ENCODE peak calls at places on chromosomes 11 and 22, in five cellular contexts. C is MM.1S; X is CD8-positive, alpha-beta memory T cell; J is neural progenitor cell; Q is ovary. Y is an unnamed sample. For H3K9me3 and H3K27me3, the result is how much of the 10 kb centered on the place peaks cover.

GRCh38 chr11:2366271-2366670 is 10.8 kb upstream of the CD81 start:
- DNase-seq in C (no peak), X (no peak), J (no peak), Q (no peak), Y (peak)

GRCh38 chr11:10255388-10256125 is 38.5 kb downstream of the SBF2 start:
- DNase-seq in C (no peak), X (no peak), J (no peak), Q (no peak), Y (no peak)

GRCh38 chr22:40128989-40129388 is 48.7 kb upstream of the TNRC6B start:
- DNase-seq in C (peak), X (no peak), J (no peak), Q (no peak), Y (no peak)

GRCh38 chr22:42967933-42968332 is 47.0 kb downstream of the PACSIN2 start:
- DNase-seq in C (no peak), X (no peak), J (no peak), Q (no peak), Y (no peak)

GRCh38 chr11:1695548-1696108 is 1.4 kb upstream of the KRTAP5-6 start:
- DNase-seq in C (no peak), X (no peak), J (no peak), Q (no peak), Y (no peak)

GRCh38 chr22:27210111-27210739 is 552.8 kb downstream of the MIAT start:
- DNase-seq in C (no peak), X (no peak), J (no peak), Q (no peak), Y (no peak)

GRCh38 chr11:111730871-111731591 is 35.2 kb downstream of the PPP2R1B start:
- DNase-seq in C (no peak), X (no peak), J (no peak), Q (peak), Y (peak)

GRCh38 chr11:37908224-37908558 is 1310.2 kb upstream of the RAG2 start:
- DNase-seq in C (no peak), X (no peak), J (no peak), Q (peak), Y (no peak)

GRCh38 chr11:102360681-102361080 is 13.7 kb downstream of the BIRC2 start:
- DNase-seq in C (no peak), X (peak), J (no peak), Q (no peak), Y (no peak)

GRCh38 chr11:113274708-113275582 is 39.4 kb upstream of the TTC12 start:
- DNase-seq in C (no peak), X (no peak), J (peak), Q (no peak), Y (no peak)

GRCh38 chr11:94809251-94809650 is 41.1 kb downstream of the AMOTL1 start:
- DNase-seq in C (no peak), X (no peak), J (no peak), Q (no peak), Y (no peak)

GRCh38 chr11:45556851-45557707 is 108.3 kb downstream of the CHST1 start:
- DNase-seq in C (no peak), X (no peak), J (no peak), Q (no peak), Y (no peak)

GRCh38 chr22:41589601-41590365 is at the start of gene PMM1:
- DNase-seq in C (peak), X (peak), J (peak), Q (peak), Y (peak)

GRCh38 chr11:5307256-5308019 is 5.7 kb upstream of the OR51B4 start:
- DNase-seq in C (no peak), X (no peak), J (no peak), Q (no peak), Y (no peak)

GRCh38 chr11:126146454-126147192 is 64.8 kb downstream of the RPUSD4 start:
- DNase-seq in C (no peak), X (no peak), J (peak), Q (peak), Y (peak)

GRCh38 chr22:28980326-28980725 is 81.3 kb downstream of the C22orf31 start:
- DNase-seq in C (no peak), X (no peak), J (no peak), Q (no peak), Y (no peak)

GRCh38 chr11:113201055-113201818 is 113.1 kb upstream of the TTC12 start:
- DNase-seq in C (no peak), X (no peak), J (peak), Q (no peak), Y (no peak)

GRCh38 chr11:78221396-78222315 is 32.9 kb downstream of the USP35 start:
- DNase-seq in C (no peak), X (no peak), J (no peak), Q (no peak), Y (no peak)

GRCh38 chr11:72783144-72783910 is 10.5 kb downstream of the STARD10 start:
- DNase-seq in C (no peak), X (no peak), J (peak), Q (no peak), Y (no peak)

GRCh38 chr11:79768343-79768742 is 327.5 kb upstream of the TENM4 start:
- DNase-seq in C (no peak), X (no peak), J (no peak), Q (peak), Y (peak)

GRCh38 chr22:38866399-38867123 is 5.5 kb downstream of the CBX6 start:
- DNase-seq in C (no peak), X (no peak), J (peak), Q (no peak), Y (no peak)

GRCh38 chr11:95269402-95269801 is 38.4 kb upstream of the SESN3 start:
- DNase-seq in C (no peak), X (no peak), J (no peak), Q (no peak), Y (no peak)

GRCh38 chr22:40203568-40203967 is 25.8 kb downstream of the TNRC6B start:
- DNase-seq in C (peak), X (peak), J (no peak), Q (no peak), Y (peak)

GRCh38 chr11:78586452-78587046 is 11.9 kb upstream of the NARS2 start:
- DNase-seq in C (peak), X (peak), J (no peak), Q (no peak), Y (no peak)

GRCh38 chr11:12678092-12678491 is 3.9 kb downstream of the TEAD1 start:
- DNase-seq in C (no peak), X (no peak), J (no peak), Q (no peak), Y (peak)

GRCh38 chr11:134640971-134641968 is 229.2 kb upstream of the B3GAT1 start:
- DNase-seq in C (no peak), X (no peak), J (no peak), Q (no peak), Y (no peak)

GRCh38 chr11:76592025-76592914 is 78.3 kb downstream of the LRRC32 start:
- DNase-seq in C (no peak), X (no peak), J (no peak), Q (no peak), Y (no peak)

GRCh38 chr11:67412495-67413179 is 2.8 kb upstream of the CARNS1 start:
- DNase-seq in C (no peak), X (no peak), J (no peak), Q (no peak), Y (no peak)

GRCh38 chr11:41779401-41779960 is 320.0 kb upstream of the LRRC4C start:
- DNase-seq in C (no peak), X (no peak), J (no peak), Q (no peak), Y (no peak)

GRCh38 chr11:16881074-16881709 is 133.0 kb downstream of the PLEKHA7 start:
- DNase-seq in C (peak), X (no peak), J (peak), Q (peak), Y (peak)

GRCh38 chr11:11533751-11534150 is 88.1 kb downstream of the GALNT18 start:
- DNase-seq in C (no peak), X (no peak), J (peak), Q (no peak), Y (no peak)

GRCh38 chr11:113552271-113552670 is 77.1 kb upstream of the DRD2 start:
- DNase-seq in C (no peak), X (no peak), J (no peak), Q (no peak), Y (no peak)

GRCh38 chr11:113581713-113582112 is 106.5 kb upstream of the DRD2 start:
- DNase-seq in C (no peak), X (no peak), J (peak), Q (no peak), Y (no peak)

GRCh38 chr11:78560066-78560597 is 14.5 kb downstream of the NARS2 start:
- DNase-seq in C (no peak), X (no peak), J (no peak), Q (no peak), Y (no peak)

GRCh38 chr11:7973011-7973410 is 7.8 kb upstream of the NLRP10 start:
- DNase-seq in C (no peak), X (no peak), J (no peak), Q (no peak), Y (no peak)

GRCh38 chr11:89327885-89328284 is 150.2 kb downstream of the TYR start:
- DNase-seq in C (no peak), X (no peak), J (peak), Q (no peak), Y (no peak)
- H3K9me3 ChIP-seq in C (under half), X (under half), J (under half), Q (under half), Y (under half)

GRCh38 chr22:46019351-46019750 is 42.4 kb upstream of the WNT7B start:
- DNase-seq in C (no peak), X (no peak), J (no peak), Q (no peak), Y (no peak)
- H3K27me3 ChIP-seq in C (under half), X (under half), J (under half), Q (under half), Y (under half)

GRCh38 chr22:49210606-49211005 is 617.1 kb downstream of the BRD1 start:
- DNase-seq in C (no peak), X (no peak), J (no peak), Q (no peak), Y (no peak)
- H3K9me3 ChIP-seq in C (under half), X (under half), J (under half), Q (under half), Y (under half)

GRCh38 chr11:122690801-122691649 is 35.5 kb downstream of the UBASH3B start:
- DNase-seq in C (no peak), X (peak), J (peak), Q (no peak), Y (no peak)

GRCh38 chr11:122695076-122695620 is 39.6 kb downstream of the UBASH3B start:
- DNase-seq in C (no peak), X (no peak), J (no peak), Q (no peak), Y (no peak)

GRCh38 chr11:122690292-122690691 is 34.8 kb downstream of the UBASH3B start:
- DNase-seq in C (no peak), X (no peak), J (no peak), Q (no peak), Y (no peak)

GRCh38 chr11:122692444-122692843 is 36.9 kb downstream of the UBASH3B start:
- DNase-seq in C (no peak), X (no peak), J (no peak), Q (no peak), Y (no peak)

GRCh38 chr11:122691751-122692150 is 36.2 kb downstream of the UBASH3B start:
- DNase-seq in C (no peak), X (no peak), J (peak), Q (no peak), Y (no peak)
- H3K27me3 ChIP-seq in C (under half), X (under half), J (under half), Q (under half), Y (under half)

DNA sequence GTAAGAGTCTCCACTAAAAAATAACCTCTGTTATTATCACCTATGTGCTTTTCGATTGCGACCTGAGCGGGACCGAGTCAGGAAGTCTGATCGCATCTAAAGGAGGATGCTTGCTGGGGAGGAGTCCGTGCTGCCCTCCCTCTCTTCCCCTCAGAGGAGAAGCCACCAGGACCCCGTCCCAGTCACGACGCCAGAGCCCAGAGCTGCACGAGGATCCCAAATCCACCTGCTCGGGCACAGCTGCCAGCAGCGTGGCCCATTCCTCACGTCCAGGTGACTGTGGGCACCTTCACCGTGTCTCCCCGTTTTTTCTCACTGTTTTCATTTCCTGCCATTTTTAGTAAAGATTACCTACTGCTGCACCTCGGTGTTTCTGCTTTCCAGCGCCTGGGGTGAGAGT is 390.3 kb downstream of the BRD1 start:
- DNase-seq in C (no peak), X (no peak), J (no peak), Q (no peak), Y (no peak)
- H3K9me3 ChIP-seq in C (under half), X (under half), J (under half), Q (under half), Y (under half)

GRCh38 chr22:44823806-44824205 is 71.4 kb downstream of the ARHGAP8 start:
- DNase-seq in C (no peak), X (no peak), J (no peak), Q (no peak), Y (no peak)
- H3K27me3 ChIP-seq in C (half or more), X (under half), J (under half), Q (under half), Y (under half)

DNA sequence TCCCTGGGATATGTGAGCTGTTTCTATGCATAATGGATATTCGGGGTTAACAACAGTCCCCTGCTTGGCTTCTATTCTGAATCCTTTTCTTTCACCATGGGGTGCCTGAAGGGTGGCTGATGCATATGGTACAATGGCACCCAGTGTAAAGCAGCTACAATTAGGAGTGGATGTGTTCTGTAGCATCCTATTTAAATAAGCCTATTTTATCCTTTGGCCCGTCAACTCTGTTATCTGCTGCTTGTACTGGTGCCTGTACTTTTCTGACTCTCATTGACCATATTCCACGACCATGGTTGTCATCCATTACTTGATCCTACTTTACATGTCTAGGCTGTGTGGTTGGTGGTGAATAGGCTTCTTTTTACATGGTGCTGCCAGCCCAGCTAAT is 1.3 kb downstream of the TUG1 start:
- DNase-seq in C (no peak), X (no peak), J (no peak), Q (no peak), Y (no peak)
- H3K9me3 ChIP-seq in C (under half), X (half or more), J (under half), Q (under half), Y (under half)

DNA sequence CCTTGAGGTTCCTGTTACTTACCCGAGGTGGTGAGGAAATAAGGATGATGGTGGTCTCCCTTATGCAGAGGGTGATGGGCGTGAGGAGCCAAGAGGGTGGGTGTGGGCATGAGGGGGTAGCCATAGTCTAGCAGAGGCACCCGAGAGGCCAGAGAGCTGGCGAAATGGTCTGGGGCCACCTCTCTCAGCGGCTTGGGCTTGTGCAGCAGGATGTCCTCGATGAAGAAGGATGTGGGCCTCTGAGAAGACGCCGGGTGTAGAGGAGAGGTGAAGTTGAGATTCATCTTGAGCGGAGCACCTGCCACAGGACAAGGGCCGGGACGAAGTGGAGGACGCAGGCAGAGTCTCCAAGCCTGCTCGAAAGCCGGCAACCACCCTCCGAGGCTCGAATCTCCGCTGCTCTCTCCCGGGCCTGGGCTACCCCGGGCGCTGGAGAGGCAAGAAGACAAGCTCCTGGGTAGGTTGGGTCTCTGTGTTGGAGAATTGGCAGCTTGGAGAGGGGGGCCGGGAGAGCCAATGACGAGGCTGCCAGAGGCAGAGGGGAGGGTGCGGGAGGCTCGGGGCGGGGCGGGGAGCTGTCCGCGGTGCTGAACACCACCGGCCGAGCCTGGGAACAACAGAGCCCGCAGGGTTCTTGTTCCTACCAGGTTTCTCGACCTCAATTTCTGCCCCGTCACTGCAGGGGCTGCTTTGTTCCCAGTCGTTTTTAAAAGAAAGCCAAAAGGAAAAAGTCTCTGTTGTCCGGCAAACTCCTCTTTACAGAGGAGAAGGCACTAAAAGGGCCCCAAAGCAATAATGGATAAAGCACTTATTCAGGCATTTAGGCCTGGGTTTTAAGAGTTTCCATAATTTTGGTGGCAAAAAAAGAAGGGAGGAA is at the start of gene BSX:
- DNase-seq in C (peak), X (peak), J (peak), Q (no peak), Y (peak)
- H3K27me3 ChIP-seq in C (half or more), X (half or more), J (half or more), Q (under half), Y (under half)